ENCODE peak calls at places on chromosomes 5 and 9, in five cellular contexts. H, J, K, O and N are unnamed samples.

GRCh38 chr9:132383462-132383883 is 23.2 kb downstream of the TTF1 start:
- DNase-seq in H (no peak), J (no peak), K (no peak), O (no peak), N (no peak)

GRCh38 chr5:147686421-147686820 is 96.1 kb downstream of the JAKMIP2 start:
- DNase-seq in H (no peak), J (no peak), K (no peak), O (no peak), N (no peak)

GRCh38 chr5:126970517-126971017 is 59.8 kb downstream of the MARCHF3 start:
- DNase-seq in H (peak), J (no peak), K (no peak), O (no peak), N (no peak)

GRCh38 chr5:126422994-126423788 is at the start of gene GRAMD2B:
- DNase-seq in H (peak), J (peak), K (peak), O (peak), N (peak)

GRCh38 chr5:81081461-81081835 is 121.3 kb downstream of the RASGRF2 start:
- DNase-seq in H (no peak), J (no peak), K (no peak), O (no peak), N (no peak)

GRCh38 chr9:121640076-121640475 is 11.4 kb upstream of the DAB2IP start:
- DNase-seq in H (peak), J (peak), K (no peak), O (peak), N (no peak)

GRCh38 chr5:143887302-143887638 is 75.3 kb downstream of the HMHB1 start:
- DNase-seq in H (peak), J (no peak), K (no peak), O (no peak), N (no peak)

GRCh38 chr9:27925815-27926214 is 352.5 kb upstream of the C9orf72 start:
- DNase-seq in H (no peak), J (no peak), K (no peak), O (no peak), N (no peak)

GRCh38 chr9:116280529-116280928 is 126.9 kb downstream of the PAPPA start:
- DNase-seq in H (peak), J (no peak), K (peak), O (no peak), N (no peak)

GRCh38 chr9:117645245-117645636 is 59.0 kb upstream of the TLR4 start:
- DNase-seq in H (no peak), J (no peak), K (no peak), O (no peak), N (no peak)

GRCh38 chr9:129962889-129963703 is 79.9 kb downstream of the FNBP1 start:
- DNase-seq in H (peak), J (peak), K (no peak), O (no peak), N (no peak)

GRCh38 chr5:181189962-181190710 is 14.9 kb downstream of the TRIM7 start:
- DNase-seq in H (no peak), J (no peak), K (no peak), O (no peak), N (no peak)

GRCh38 chr9:14238518-14238917 is 75.4 kb downstream of the NFIB start:
- DNase-seq in H (peak), J (peak), K (peak), O (no peak), N (peak)

GRCh38 chr5:135210286-135211055 is 176.4 kb upstream of the PITX1 start:
- DNase-seq in H (no peak), J (peak), K (no peak), O (no peak), N (no peak)

GRCh38 chr9:132143359-132143758 is 18.5 kb upstream of the NTNG2 start:
- DNase-seq in H (no peak), J (no peak), K (no peak), O (no peak), N (no peak)

GRCh38 chr5:65050826-65051498 is 282.2 kb downstream of the CWC27 start:
- DNase-seq in H (no peak), J (no peak), K (no peak), O (no peak), N (no peak)

GRCh38 chr5:158140120-158140778 is 281.3 kb upstream of the CLINT1 start:
- DNase-seq in H (no peak), J (no peak), K (no peak), O (no peak), N (no peak)

GRCh38 chr9:138007566-138008080 is 130.0 kb downstream of the CACNA1B start:
- DNase-seq in H (no peak), J (no peak), K (no peak), O (no peak), N (no peak)

GRCh38 chr5:139979943-139980342 is 63.2 kb downstream of the NRG2 start:
- DNase-seq in H (no peak), J (no peak), K (no peak), O (no peak), N (no peak)

GRCh38 chr5:104048231-104048630 is 485.6 kb upstream of the NUDT12 start:
- DNase-seq in H (no peak), J (no peak), K (no peak), O (no peak), N (no peak)

GRCh38 chr9:962023-962422 is 14.4 kb upstream of the DMRT3 start:
- DNase-seq in H (peak), J (no peak), K (no peak), O (no peak), N (no peak)

GRCh38 chr5:166354277-166354676 is 1937.2 kb upstream of the WWC1 start:
- DNase-seq in H (peak), J (no peak), K (no peak), O (no peak), N (no peak)

GRCh38 chr5:166347051-166347450 is 1944.4 kb upstream of the WWC1 start:
- DNase-seq in H (no peak), J (no peak), K (no peak), O (no peak), N (no peak)

GRCh38 chr5:166349036-166349435 is 1942.4 kb upstream of the WWC1 start:
- DNase-seq in H (no peak), J (no peak), K (no peak), O (no peak), N (no peak)
- H3K18ac ChIP-seq in H (no peak), J (no peak), K (no peak), O (no peak), N (no peak)

DNA sequence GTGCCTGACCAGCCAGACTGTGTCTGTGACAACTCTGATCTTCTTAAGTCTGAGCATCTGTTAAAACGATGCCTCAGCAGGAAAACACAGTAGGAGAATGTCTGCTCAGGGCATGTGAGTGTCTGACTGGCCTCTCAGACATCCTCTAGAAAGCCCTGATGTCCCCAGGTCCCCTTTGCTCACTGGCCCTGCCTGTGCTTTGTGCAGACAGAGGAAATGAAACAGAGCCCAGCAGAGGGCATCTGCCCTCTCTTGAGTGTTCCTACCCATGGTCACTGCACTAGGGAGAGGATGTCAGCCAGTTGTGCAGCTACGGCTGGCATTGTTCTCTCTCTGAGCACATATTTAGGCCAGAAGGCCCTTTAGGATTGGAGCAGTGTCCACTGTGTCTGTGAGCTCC is 56.9 kb downstream of the TRPC7 start:
- DNase-seq in H (no peak), J (peak), K (no peak), O (no peak), N (no peak)
- H3K18ac ChIP-seq in H (no peak), J (no peak), K (no peak), O (no peak), N (no peak)

GRCh38 chr5:108560581-108560980 is 178.7 kb upstream of the FBXL17 start:
- DNase-seq in H (peak), J (no peak), K (no peak), O (no peak), N (no peak)
- H3K18ac ChIP-seq in H (peak), J (no peak), K (no peak), O (peak), N (no peak)

GRCh38 chr5:34497031-34497808 is 158.9 kb upstream of the RAI14 start:
- DNase-seq in H (no peak), J (no peak), K (no peak), O (no peak), N (no peak)

GRCh38 chr5:34496258-34496657 is 159.9 kb upstream of the RAI14 start:
- DNase-seq in H (no peak), J (peak), K (no peak), O (no peak), N (no peak)

GRCh38 chr5:34495178-34495577 is 160.9 kb upstream of the RAI14 start:
- DNase-seq in H (no peak), J (no peak), K (no peak), O (peak), N (no peak)

GRCh38 chr5:34491251-34491620 is 164.9 kb upstream of the RAI14 start:
- DNase-seq in H (peak), J (no peak), K (no peak), O (peak), N (no peak)

GRCh38 chr5:34494111-34494755 is 161.9 kb upstream of the RAI14 start:
- DNase-seq in H (peak), J (no peak), K (no peak), O (peak), N (no peak)
- H3K18ac ChIP-seq in H (no peak), J (no peak), K (no peak), O (no peak), N (no peak)

DNA sequence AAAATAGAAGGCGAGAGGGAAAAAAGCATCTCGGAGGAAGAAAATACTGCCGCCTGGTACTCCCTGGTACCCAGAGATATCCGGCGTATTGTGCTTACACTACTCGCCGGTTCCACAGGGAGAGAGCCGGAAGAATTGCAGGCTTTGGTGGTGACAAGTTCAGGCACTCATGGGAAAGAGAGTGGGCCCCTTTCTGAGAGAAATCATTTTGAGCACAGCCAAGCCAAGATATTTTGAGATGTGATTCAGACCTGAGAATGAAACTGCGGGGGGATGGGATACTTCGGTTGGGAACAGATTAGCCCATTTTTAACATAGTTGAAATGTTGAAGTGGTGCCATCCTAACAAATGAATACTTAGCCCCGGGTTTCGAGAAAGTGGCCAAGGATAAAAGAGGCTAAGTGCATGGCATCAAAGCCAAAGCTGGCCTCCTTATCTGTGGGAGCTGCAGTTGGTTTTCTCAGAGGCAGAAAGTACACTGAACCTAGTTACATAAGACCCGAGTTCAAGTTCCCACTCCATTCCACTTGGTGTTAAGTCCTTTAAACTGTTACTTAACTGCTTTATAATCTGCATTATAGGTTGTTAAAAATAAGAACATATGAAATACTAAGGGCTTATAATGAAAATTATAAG is 62.7 kb downstream of the SLC1A3 start:
- DNase-seq in H (no peak), J (no peak), K (no peak), O (no peak), N (no peak)
- H3K18ac ChIP-seq in H (no peak), J (no peak), K (peak), O (no peak), N (no peak)

GRCh38 chr5:109744261-109744660 is 54.5 kb downstream of the MAN2A1 start:
- DNase-seq in H (no peak), J (no peak), K (no peak), O (no peak), N (no peak)
- H3K18ac ChIP-seq in H (peak), J (no peak), K (no peak), O (no peak), N (no peak)

GRCh38 chr9:77514886-77515711 is 133.0 kb downstream of the GNA14 start:
- DNase-seq in H (no peak), J (no peak), K (no peak), O (no peak), N (no peak)
- H3K18ac ChIP-seq in H (no peak), J (no peak), K (no peak), O (no peak), N (no peak)